ENCODE peak calls at places on chromosomes 16 and 17, in seven cellular contexts. U is fibroblast of the aortic adventitia, G is astrocyte of the cerebellum, T is pancreas, F is fibroblast of lung, X is A549, W is uterus. C is an unnamed sample.

GRCh38 chr16:87365021-87365713 is 18.4 kb downstream of the FBXO31 start:
- DNase-seq in F (no peak), T (no peak), U (no peak), G (no peak), X (no peak), W (no peak), C (no peak)

GRCh38 chr17:68197091-68197996 is 50.5 kb upstream of the AMZ2 start:
- DNase-seq in T (peak; percentile 78), F (no peak), G (no peak), X (peak; percentile 47), W (no peak), U (no peak), C (no peak)

GRCh38 chr16:83354015-83354414 is 453.8 kb upstream of the HSBP1 start:
- DNase-seq in U (no peak), F (no peak), G (no peak), W (no peak), T (no peak), X (no peak), C (no peak)

GRCh38 chr17:60327870-60328362 is 64.0 kb downstream of the USP32 start:
- DNase-seq in G (no peak), W (no peak), U (no peak), X (no peak), T (peak; percentile 48), F (no peak), C (no peak)

GRCh38 chr16:55543470-55543869 is 23.0 kb upstream of the CAPNS2 start:
- DNase-seq in T (no peak), U (peak; percentile 72), X (no peak), G (peak; percentile 31), F (peak; percentile 72), W (no peak), C (peak; percentile 41)

GRCh38 chr17:80050706-80051105 is 14.3 kb downstream of the CCDC40 start:
- DNase-seq in X (no peak), F (no peak), G (no peak), T (no peak), W (no peak), U (no peak), C (no peak)

GRCh38 chr17:43932357-43932756 is 9.9 kb downstream of the PPY start:
- DNase-seq in T (no peak), U (no peak), G (no peak), W (no peak), F (no peak), X (no peak), C (no peak)

GRCh38 chr17:31704483-31704882 is 154.6 kb downstream of the COPRS start:
- DNase-seq in G (no peak), T (no peak), X (no peak), W (no peak), U (no peak), F (no peak), C (no peak)

GRCh38 chr16:9090101-9090959 is 1.1 kb upstream of the HAPSTR1 start:
- DNase-seq in F (no peak), U (no peak), T (peak; percentile 81), G (no peak), W (peak; percentile 54), X (no peak), C (no peak)

GRCh38 chr17:30299000-30299399 is 7.3 kb upstream of the BLMH start:
- DNase-seq in G (no peak), F (peak; percentile 46), X (no peak), T (no peak), W (no peak), U (peak; percentile 47), C (no peak)
- TF ChIP-seq CTCF in G (peak; percentile 48), F (peak; percentile 49), X (peak; percentile 67), T (no peak), W (no peak), U (peak; percentile 52), C (peak; percentile 28)

DNA sequence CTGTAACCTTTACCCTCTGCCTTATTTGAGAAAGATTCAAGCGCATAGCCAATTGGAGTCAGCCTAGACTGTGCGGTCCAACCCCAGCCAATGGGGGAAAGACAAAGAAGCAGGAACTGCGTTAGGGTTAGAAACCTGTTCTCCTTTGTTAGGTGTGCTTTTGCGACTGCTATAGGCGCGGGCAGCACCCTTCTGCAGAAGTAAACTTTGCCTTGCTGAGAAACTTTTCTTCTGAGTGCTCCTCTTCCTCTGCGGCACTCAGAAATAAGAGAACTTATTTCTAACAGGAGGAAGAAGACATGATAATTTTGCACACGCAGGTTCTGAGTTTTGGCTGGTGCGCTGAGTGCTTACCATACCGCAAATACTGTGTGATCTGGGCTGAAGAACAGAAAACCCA is 9.0 kb downstream of the TXNL4B start:
- DNase-seq in U (no peak), X (no peak), W (no peak), G (no peak), T (no peak), F (no peak), C (no peak)
- H3K4me3 ChIP-seq in U (no peak overlapping the region), X (no peak overlapping the region), W (no peak overlapping the region), G (no peak overlapping the region), T (no peak overlapping the region), F (no peak overlapping the region), C (no peak overlapping the region)

GRCh38 chr16:89565506-89566372 is 5.3 kb downstream of the RPL13 start:
- DNase-seq in F (peak; percentile 50), U (no peak), G (no peak), W (no peak), T (no peak), X (peak; percentile 50), C (no peak)
- TF ChIP-seq CTCF in F (peak; percentile 59), U (peak; percentile 62), G (peak; percentile 62), W (peak; percentile 13), T (peak; percentile 22), X (peak; percentile 76), C (peak; percentile 55)

DNA sequence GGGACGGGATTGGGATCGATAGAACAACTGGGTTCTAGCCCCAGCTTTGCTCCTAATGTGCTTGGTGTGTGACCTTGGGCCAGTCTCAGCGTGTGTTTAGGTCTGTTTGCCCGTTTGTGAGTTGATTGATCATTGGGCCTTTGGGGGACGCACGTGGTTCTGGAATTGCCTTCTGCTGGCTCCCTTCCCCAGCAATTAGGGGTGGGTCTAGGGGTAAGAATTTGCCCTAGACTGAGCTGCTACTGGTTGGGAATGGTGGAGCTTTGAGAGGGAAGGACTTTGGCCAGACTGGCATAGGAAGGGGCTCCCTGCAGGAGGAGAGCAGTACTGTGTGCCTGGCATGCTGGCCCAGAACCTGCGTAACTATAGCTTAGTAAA is 1.5 kb downstream of the SPNS2 start:
- DNase-seq in U (no peak), W (no peak), T (no peak), X (peak; percentile 35), F (no peak), G (no peak), C (no peak)
- H3K4me3 ChIP-seq in U (no peak overlapping the region), W (peak overlapping the region; percentile 22), T (peak overlapping the region; percentile 52), X (no peak overlapping the region), F (no peak overlapping the region), G (no peak overlapping the region), C (no peak overlapping the region)

C was measured in AG10803.